ENCODE peak calls at places on chromosomes 7 and 10, in five cellular contexts. One of them, this sample, is unnamed.
A peak's percentile ranks its signal among the peaks of the same experiment; 100 is the strongest.

GRCh38 chr10:132512693-132513345 is 24.8 kb upstream of the INPP5A start:
- DNase-seq in H9: peak; percentile 9
- DNase-seq in stomach: no peak
- DNase-seq in H1: no peak
- DNase-seq in K562: no peak
- DNase-seq in this sample: no peak

GRCh38 chr10:32059472-32059871 is 3.2 kb upstream of the KIF5B start:
- DNase-seq in K562: peak; percentile 69
- DNase-seq in H1: no peak
- DNase-seq in stomach: no peak
- DNase-seq in H9: no peak
- DNase-seq in this sample: no peak

GRCh38 chr7:132402096-132402495 is 174.2 kb downstream of the PLXNA4 start:
- DNase-seq in K562: no peak
- DNase-seq in stomach: no peak
- DNase-seq in H1: no peak
- DNase-seq in H9: no peak
- DNase-seq in this sample: no peak

GRCh38 chr7:55181774-55182173 is 163.0 kb downstream of the EGFR start:
- DNase-seq in H1: no peak
- DNase-seq in stomach: no peak
- DNase-seq in K562: no peak
- DNase-seq in H9: no peak
- DNase-seq in this sample: no peak

GRCh38 chr10:22712959-22713852 is 1.2 kb downstream of the PIP4K2A start:
- DNase-seq in stomach: peak; percentile 38
- DNase-seq in K562: peak; percentile 58
- DNase-seq in H9: peak; percentile 31
- DNase-seq in H1: no peak
- DNase-seq in this sample: no peak

GRCh38 chr7:26531926-26532325 is 240.3 kb downstream of the SNX10 start:
- DNase-seq in K562: no peak
- DNase-seq in stomach: no peak
- DNase-seq in H9: no peak
- DNase-seq in H1: no peak
- DNase-seq in this sample: no peak

GRCh38 chr10:77163670-77164348 is 473.8 kb downstream of the KCNMA1 start:
- DNase-seq in K562: peak; percentile 13
- DNase-seq in H1: no peak
- DNase-seq in stomach: no peak
- DNase-seq in H9: no peak
- DNase-seq in this sample: no peak

GRCh38 chr10:128160335-128160734 is 34.1 kb upstream of the MKI67 start:
- DNase-seq in K562: no peak
- DNase-seq in H1: no peak
- DNase-seq in H9: no peak
- DNase-seq in stomach: no peak
- DNase-seq in this sample: no peak

GRCh38 chr10:17206210-17206709 is 4.8 kb upstream of the TRDMT1 start:
- DNase-seq in stomach: no peak
- DNase-seq in H1: no peak
- DNase-seq in K562: no peak
- DNase-seq in H9: no peak
- DNase-seq in this sample: no peak

GRCh38 chr10:60496181-60496580 is 106.5 kb upstream of the ANK3 start:
- DNase-seq in H1: no peak
- DNase-seq in H9: no peak
- DNase-seq in stomach: no peak
- DNase-seq in K562: no peak
- DNase-seq in this sample: no peak

GRCh38 chr7:28686418-28686800 is 271.7 kb downstream of the TRIL start:
- DNase-seq in K562: peak; percentile 13
- DNase-seq in H9: peak; percentile 66
- DNase-seq in H1: no peak
- DNase-seq in stomach: no peak
- DNase-seq in this sample: no peak

GRCh38 chr7:2722591-2722990 is 34.6 kb downstream of the AMZ1 start:
- DNase-seq in stomach: no peak
- DNase-seq in H9: no peak
- DNase-seq in H1: no peak
- DNase-seq in K562: no peak
- DNase-seq in this sample: no peak

GRCh38 chr7:155338632-155339320 is 41.1 kb downstream of the INSIG1 start:
- DNase-seq in K562: no peak
- DNase-seq in stomach: no peak
- DNase-seq in H1: no peak
- DNase-seq in H9: no peak
- DNase-seq in this sample: no peak

GRCh38 chr10:90865400-90865799 is 6.4 kb upstream of the RPP30 start:
- DNase-seq in K562: peak; percentile 6
- DNase-seq in stomach: no peak
- DNase-seq in H9: no peak
- DNase-seq in H1: no peak
- DNase-seq in this sample: no peak

GRCh38 chr10:113631680-113632079 is 32.2 kb downstream of the NRAP start:
- DNase-seq in K562: no peak
- DNase-seq in H9: no peak
- DNase-seq in H1: no peak
- DNase-seq in stomach: no peak
- DNase-seq in this sample: no peak

GRCh38 chr7:54159088-54159487 is 383.1 kb upstream of the VSTM2A start:
- DNase-seq in stomach: no peak
- DNase-seq in H1: no peak
- DNase-seq in H9: no peak
- DNase-seq in K562: no peak
- DNase-seq in this sample: no peak

GRCh38 chr10:115879372-115879771 is 393.6 kb downstream of the GFRA1 start:
- DNase-seq in H9: no peak
- DNase-seq in H1: no peak
- DNase-seq in stomach: no peak
- DNase-seq in K562: no peak
- DNase-seq in this sample: no peak

GRCh38 chr7:107479303-107479702 is 9.4 kb downstream of the GPR22 start:
- DNase-seq in H9: no peak
- DNase-seq in K562: no peak
- DNase-seq in H1: no peak
- DNase-seq in stomach: no peak
- DNase-seq in this sample: no peak

GRCh38 chr7:152459724-152460251 is 24.0 kb upstream of the KMT2C start:
- DNase-seq in H1: no peak
- DNase-seq in K562: peak; percentile 47
- DNase-seq in H9: no peak
- DNase-seq in stomach: no peak
- DNase-seq in this sample: no peak

GRCh38 chr10:86077271-86077670 is 289.3 kb downstream of the GRID1 start:
- DNase-seq in K562: no peak
- DNase-seq in H9: no peak
- DNase-seq in H1: no peak
- DNase-seq in stomach: peak; percentile 7
- DNase-seq in this sample: no peak

GRCh38 chr7:126185959-126186580 is 1066.7 kb downstream of the GRM8 start:
- DNase-seq in H1: peak; percentile 27
- DNase-seq in K562: no peak
- DNase-seq in stomach: no peak
- DNase-seq in H9: peak; percentile 75
- DNase-seq in this sample: no peak

GRCh38 chr10:17510242-17510908 is 56.0 kb upstream of the ST8SIA6 start:
- DNase-seq in stomach: no peak
- DNase-seq in K562: no peak
- DNase-seq in H1: no peak
- DNase-seq in H9: no peak
- DNase-seq in this sample: no peak

GRCh38 chr10:37813763-37814162 is 43.6 kb downstream of the ZNF248 start:
- DNase-seq in H9: no peak
- DNase-seq in K562: no peak
- DNase-seq in H1: no peak
- DNase-seq in stomach: no peak
- DNase-seq in this sample: no peak

GRCh38 chr7:155665957-155666287 is 21.5 kb downstream of the RBM33 start:
- DNase-seq in H1: no peak
- DNase-seq in H9: no peak
- DNase-seq in stomach: no peak
- DNase-seq in K562: peak; percentile 35
- DNase-seq in this sample: no peak

GRCh38 chr10:113704637-113705343 is 25.1 kb downstream of the CASP7 start:
- DNase-seq in H1: no peak
- DNase-seq in stomach: no peak
- DNase-seq in H9: no peak
- DNase-seq in K562: peak; percentile 45
- DNase-seq in this sample: no peak

GRCh38 chr10:73863039-73863817 is 11.1 kb downstream of the CAMK2G start:
- DNase-seq in K562: no peak
- DNase-seq in stomach: no peak
- DNase-seq in H9: no peak
- DNase-seq in H1: no peak
- DNase-seq in this sample: no peak

GRCh38 chr10:73860050-73860491 is 14.3 kb downstream of the CAMK2G start:
- DNase-seq in H1: no peak
- DNase-seq in H9: no peak
- DNase-seq in stomach: no peak
- DNase-seq in K562: no peak
- DNase-seq in this sample: no peak

GRCh38 chr10:73859441-73860049 is 14.8 kb downstream of the CAMK2G start:
- DNase-seq in H1: no peak
- DNase-seq in K562: peak; percentile 47
- DNase-seq in H9: no peak
- DNase-seq in stomach: no peak
- DNase-seq in this sample: no peak

GRCh38 chr10:73864229-73864628 is 10.1 kb downstream of the CAMK2G start:
- DNase-seq in stomach: no peak
- DNase-seq in H9: no peak
- DNase-seq in K562: no peak
- DNase-seq in H1: no peak
- DNase-seq in this sample: no peak

DNA sequence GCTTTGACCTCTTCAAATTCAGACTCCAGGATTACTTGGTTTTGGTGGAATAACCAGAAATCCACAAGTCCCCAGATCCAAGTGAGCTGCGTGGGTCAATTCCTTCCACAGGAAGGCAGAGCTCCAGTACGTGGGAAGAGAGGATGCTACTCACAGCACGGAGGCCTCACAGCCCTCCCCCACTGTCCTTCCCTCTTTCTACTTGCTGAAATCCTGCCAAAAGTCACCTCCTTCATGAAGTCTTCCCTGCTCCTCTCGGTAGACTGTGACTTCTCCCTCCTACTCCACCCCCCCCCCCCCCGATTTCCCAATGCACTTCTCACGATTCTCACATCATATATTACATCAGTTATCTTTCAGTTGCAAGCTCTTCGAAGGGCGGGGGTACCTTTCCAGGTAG is 12.3 kb downstream of the CAMK2G start:
- DNase-seq in stomach: no peak
- DNase-seq in K562: no peak
- DNase-seq in H1: no peak
- DNase-seq in H9: no peak
- DNase-seq in this sample: no peak
- H3K4me1 ChIP-seq in stomach: peaks cover 92% of the 10 kb centered on the region
- H3K4me1 ChIP-seq in K562: peaks cover 15% of the 10 kb centered on the region
- H3K4me1 ChIP-seq in H1: peaks cover 4% of the 10 kb centered on the region
- H3K4me1 ChIP-seq in H9: no peaks in the 10 kb centered on the region
- H3K4me1 ChIP-seq in this sample: peaks cover 18% of the 10 kb centered on the region

GRCh38 chr10:117431160-117431559 is 55.9 kb upstream of the PDZD8 start:
- DNase-seq in H1: no peak
- DNase-seq in K562: no peak
- DNase-seq in stomach: no peak
- DNase-seq in H9: no peak
- DNase-seq in this sample: no peak
- TF ChIP-seq CTCF in H1: no peak
- TF ChIP-seq CTCF in K562: peak; percentile 56
- TF ChIP-seq CTCF in stomach: no peak
- TF ChIP-seq CTCF in H9: peak; percentile 35
- TF ChIP-seq CTCF in this sample: no peak

GRCh38 chr10:68365611-68366010 is 32.9 kb upstream of the PBLD start:
- DNase-seq in H9: no peak
- DNase-seq in K562: no peak
- DNase-seq in stomach: no peak
- DNase-seq in H1: no peak
- DNase-seq in this sample: no peak

GRCh38 chr10:68367121-68367520 is 34.4 kb upstream of the PBLD start:
- DNase-seq in stomach: no peak
- DNase-seq in H1: no peak
- DNase-seq in K562: no peak
- DNase-seq in H9: no peak
- DNase-seq in this sample: no peak

GRCh38 chr10:68366600-68366999 is 33.9 kb upstream of the PBLD start:
- DNase-seq in stomach: no peak
- DNase-seq in H9: no peak
- DNase-seq in K562: no peak
- DNase-seq in H1: no peak
- DNase-seq in this sample: no peak

GRCh38 chr10:68362590-68362989 is 29.9 kb upstream of the PBLD start:
- DNase-seq in H1: no peak
- DNase-seq in stomach: no peak
- DNase-seq in H9: no peak
- DNase-seq in K562: no peak
- DNase-seq in this sample: no peak

GRCh38 chr10:68364101-68364886 is 31.6 kb upstream of the PBLD start:
- DNase-seq in H1: no peak
- DNase-seq in stomach: no peak
- DNase-seq in K562: no peak
- DNase-seq in H9: no peak
- DNase-seq in this sample: no peak
- H3K27ac ChIP-seq in H1: no peak overlapping the region
- H3K27ac ChIP-seq in stomach: no peak overlapping the region
- H3K27ac ChIP-seq in K562: no peak overlapping the region
- H3K27ac ChIP-seq in H9: no peak overlapping the region
- H3K27ac ChIP-seq in this sample: no peak overlapping the region

GRCh38 chr10:28551086-28551485 is 18.2 kb downstream of the WAC start:
- DNase-seq in stomach: no peak
- DNase-seq in H9: no peak
- DNase-seq in H1: no peak
- DNase-seq in K562: no peak
- DNase-seq in this sample: no peak

GRCh38 chr10:28554952-28555351 is 22.0 kb downstream of the WAC start:
- DNase-seq in stomach: no peak
- DNase-seq in K562: no peak
- DNase-seq in H9: no peak
- DNase-seq in H1: no peak
- DNase-seq in this sample: no peak

GRCh38 chr10:28555358-28555757 is 22.4 kb downstream of the WAC start:
- DNase-seq in stomach: no peak
- DNase-seq in H1: no peak
- DNase-seq in H9: no peak
- DNase-seq in K562: no peak
- DNase-seq in this sample: no peak

GRCh38 chr10:28553963-28554362 is 21.0 kb downstream of the WAC start:
- DNase-seq in H9: no peak
- DNase-seq in stomach: no peak
- DNase-seq in H1: no peak
- DNase-seq in K562: no peak
- DNase-seq in this sample: no peak

DNA sequence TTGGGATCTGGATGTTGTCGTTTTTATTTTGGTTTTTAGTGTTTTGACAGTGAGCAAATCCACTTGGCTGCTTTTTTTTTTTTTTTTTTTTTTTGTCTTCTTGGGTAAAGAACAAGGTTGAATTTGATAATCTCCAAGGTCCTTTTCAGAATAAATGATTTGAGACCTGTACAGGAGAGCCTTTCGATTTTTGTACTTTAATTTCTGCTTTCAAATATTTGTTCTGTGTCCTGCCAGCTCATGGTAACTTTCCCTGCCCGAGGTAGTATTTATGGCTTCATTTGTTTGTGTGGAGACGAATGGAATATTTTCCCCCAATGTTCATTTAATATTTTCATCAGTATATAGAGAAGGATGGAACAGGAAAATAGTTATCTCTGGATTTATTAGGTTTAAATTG is 19.9 kb downstream of the WAC start:
- DNase-seq in H1: no peak
- DNase-seq in H9: no peak
- DNase-seq in K562: no peak
- DNase-seq in stomach: no peak
- DNase-seq in this sample: no peak
- H3K4me1 ChIP-seq in H1: no peaks in the 10 kb centered on the region
- H3K4me1 ChIP-seq in H9: no peaks in the 10 kb centered on the region
- H3K4me1 ChIP-seq in K562: no peaks in the 10 kb centered on the region
- H3K4me1 ChIP-seq in stomach: peaks cover 99% of the 10 kb centered on the region
- H3K4me1 ChIP-seq in this sample: peaks cover 86% of the 10 kb centered on the region

This sample was measured in esophagus squamous epithelium.